ENCODE peak calls at places on chromosomes 1 and 21, in nine cellular contexts. M is activated CD8-positive, alpha-beta memory T cell treated with anti-CD3 and anti-CD28 coated beads for 4 hours; N is lower lobe of right lung; I is IMR-90; K is psoas muscle; U is AG08396; G is astrocyte of the hippocampus; Y is NCI-H2107; Q is posterior cingulate gyrus. Z is an unnamed sample.

GRCh38 chr1:47031585-47031984 is 8.1 kb downstream of the CYP4X1 start:
- DNase-seq in G (no peak), I (no peak), Q (no peak), M (no peak), N (no peak), U (no peak), Y (no peak), K (no peak), Z (no peak)

GRCh38 chr1:61089338-61089737 is 7.0 kb downstream of the NFIA start:
- DNase-seq in G (no peak), M (no peak), K (no peak), Q (no peak), I (no peak), U (no peak), N (no peak), Y (no peak), Z (no peak)

GRCh38 chr1:30955448-30956015 is 47.0 kb upstream of the SDC3 start:
- DNase-seq in M (no peak), U (peak), N (no peak), K (no peak), Q (no peak), G (peak), Y (no peak), I (peak), Z (no peak)

GRCh38 chr1:241589524-241589923 is 50.6 kb downstream of the CHML start:
- DNase-seq in Q (no peak), Y (no peak), M (no peak), N (no peak), K (no peak), G (no peak), U (no peak), I (no peak), Z (no peak)

GRCh38 chr1:93129507-93130099 is 50.5 kb downstream of the MTF2 start:
- DNase-seq in N (no peak), K (no peak), M (no peak), I (no peak), G (no peak), U (no peak), Y (no peak), Q (no peak), Z (no peak)

GRCh38 chr1:23601104-23601967 is 42.0 kb upstream of the ID3 start:
- DNase-seq in Q (no peak), K (no peak), N (no peak), U (no peak), I (no peak), M (no peak), G (no peak), Y (no peak), Z (no peak)

GRCh38 chr1:118987431-118988185 is 535 bp downstream of the TBX15 start:
- DNase-seq in N (no peak), Y (no peak), G (peak), U (no peak), M (no peak), I (no peak), Q (peak), K (peak), Z (no peak)

GRCh38 chr1:172581779-172582178 is 48.8 kb downstream of the SUCO start:
- DNase-seq in Q (no peak), G (peak), M (no peak), U (peak), I (peak), Y (no peak), K (no peak), N (no peak), Z (no peak)

GRCh38 chr1:178954937-178955336 is 70.8 kb upstream of the FAM20B start:
- DNase-seq in N (no peak), U (no peak), G (no peak), Q (peak), K (no peak), M (no peak), I (no peak), Y (no peak), Z (no peak)

GRCh38 chr1:3139871-3140837 is 71.2 kb downstream of the PRDM16 start:
- DNase-seq in Q (no peak), G (peak), M (no peak), K (no peak), U (peak), Y (no peak), I (no peak), N (no peak), Z (no peak)

GRCh38 chr1:59332983-59333382 is 36.1 kb downstream of the FGGY start:
- DNase-seq in M (no peak), Y (no peak), N (no peak), U (peak), G (peak), I (peak), Q (no peak), K (no peak), Z (peak)

GRCh38 chr21:37463083-37463780 is 96.7 kb downstream of the DYRK1A start:
- DNase-seq in Y (no peak), G (peak), N (no peak), Q (no peak), M (no peak), U (peak), K (no peak), I (peak), Z (peak)

GRCh38 chr1:59997479-59997878 is 70.9 kb upstream of the CYP2J2 start:
- DNase-seq in Q (no peak), I (no peak), Y (no peak), M (no peak), U (no peak), K (no peak), G (no peak), N (no peak), Z (peak)

GRCh38 chr1:186715887-186716809 is 35.9 kb upstream of the PTGS2 start:
- DNase-seq in N (no peak), Y (no peak), Q (no peak), U (no peak), I (peak), G (no peak), M (no peak), K (no peak), Z (peak)

GRCh38 chr1:223748405-223748772 is 36.0 kb downstream of the CAPN2 start:
- DNase-seq in N (no peak), U (peak), G (peak), K (peak), Q (no peak), M (no peak), I (peak), Y (no peak), Z (no peak)

Z was measured in bronchial epithelial cell.